ENCODE peak calls at places on chromosomes 2 and 18, in four cellular contexts. G is heart right ventricle, O is brain microvascular endothelial cell, W is Calu3. E is an unnamed sample.
A peak's percentile ranks its signal among the peaks of the same experiment; 100 is the strongest.

GRCh38 chr2:207813942-207814341 is 44.2 kb upstream of the FZD5 start:
- DNase-seq in O (no peak), W (peak; percentile 41), G (no peak), E (no peak)

GRCh38 chr2:236600892-236601291 is 31.3 kb downstream of the ACKR3 start:
- DNase-seq in G (no peak), O (no peak), W (no peak), E (no peak)

GRCh38 chr2:191866675-191867506 is 20.0 kb upstream of the CAVIN2 start:
- DNase-seq in G (no peak), W (peak; percentile 24), O (peak; percentile 80), E (no peak)

GRCh38 chr2:96240341-96241038 is 25.3 kb downstream of the TMEM127 start:
- DNase-seq in O (no peak), W (no peak), G (no peak), E (no peak)

GRCh38 chr18:22983175-22983574 is 50.0 kb downstream of the RBBP8 start:
- DNase-seq in W (no peak), O (no peak), G (no peak), E (peak; percentile 18)

GRCh38 chr2:116510117-116510671 is 1304.3 kb upstream of the DDX18 start:
- DNase-seq in W (peak; percentile 4), G (no peak), O (no peak), E (peak; percentile 2)

GRCh38 chr18:46148810-46149209 is 44.6 kb downstream of the HAUS1 start:
- DNase-seq in O (peak; percentile 67), G (no peak), W (peak; percentile 67), E (peak; percentile 54)

GRCh38 chr18:37582306-37582705 is 16.7 kb upstream of the CELF4 start:
- DNase-seq in O (no peak), W (no peak), G (no peak), E (no peak)

GRCh38 chr2:69499966-69500365 is 62.7 kb upstream of the NFU1 start:
- DNase-seq in O (no peak), G (no peak), W (no peak), E (no peak)

GRCh38 chr2:201362396-201362795 is 5.3 kb upstream of the FLACC1 start:
- DNase-seq in O (peak; percentile 19), G (no peak), W (no peak), E (no peak)

GRCh38 chr2:138485019-138485418 is 16.6 kb upstream of the SPOPL start:
- DNase-seq in G (no peak), W (no peak), O (no peak), E (no peak)

GRCh38 chr2:223865124-223865523 is 27.7 kb upstream of the AP1S3 start:
- DNase-seq in O (no peak), W (no peak), G (no peak), E (no peak)

GRCh38 chr18:12458761-12459160 is 51.0 kb downstream of the PRELID3A start:
- DNase-seq in O (no peak), G (no peak), W (no peak), E (no peak)

GRCh38 chr2:229725716-229726346 is 11.5 kb upstream of the DNER start:
- DNase-seq in G (no peak), O (peak; percentile 94), W (peak; percentile 19), E (no peak)

GRCh38 chr2:169485650-169486138 is 6.4 kb downstream of the BBS5 start:
- DNase-seq in G (no peak), W (no peak), O (no peak), E (no peak)

GRCh38 chr2:172148246-172148645 is 45.5 kb upstream of the DLX2 start:
- DNase-seq in W (no peak), G (no peak), O (no peak), E (no peak)

GRCh38 chr2:186570587-186570986 is 19.3 kb upstream of the ITGAV start:
- DNase-seq in O (peak; percentile 64), G (no peak), W (peak; percentile 54), E (no peak)

GRCh38 chr2:95023222-95023597 is 2.3 kb upstream of the MAL start:
- DNase-seq in G (no peak), W (peak; percentile 45), O (no peak), E (peak; percentile 71)

GRCh38 chr2:63257473-63257872 is 206.8 kb downstream of the OTX1 start:
- DNase-seq in W (no peak), O (no peak), G (no peak), E (peak; percentile 20)

GRCh38 chr2:146734042-146734715 is 1110.7 kb upstream of the ACVR2A start:
- DNase-seq in W (peak; percentile 16), O (peak; percentile 47), G (no peak), E (peak; percentile 7)

GRCh38 chr2:162073776-162074578 is at the start of gene DPP4:
- DNase-seq in G (peak; percentile 38), O (no peak), W (peak; percentile 71), E (peak; percentile 88)

GRCh38 chr2:162074937-162075688 is 1.1 kb upstream of the DPP4 start:
- DNase-seq in W (no peak), O (no peak), G (no peak), E (no peak)

GRCh38 chr2:162075689-162076132 is 1.7 kb upstream of the DPP4 start:
- DNase-seq in W (no peak), O (no peak), G (no peak), E (no peak)

GRCh38 chr2:162072976-162073775 is 839 bp downstream of the DPP4 start:
- DNase-seq in W (peak; percentile 13), G (no peak), O (no peak), E (peak; percentile 27)

DNA sequence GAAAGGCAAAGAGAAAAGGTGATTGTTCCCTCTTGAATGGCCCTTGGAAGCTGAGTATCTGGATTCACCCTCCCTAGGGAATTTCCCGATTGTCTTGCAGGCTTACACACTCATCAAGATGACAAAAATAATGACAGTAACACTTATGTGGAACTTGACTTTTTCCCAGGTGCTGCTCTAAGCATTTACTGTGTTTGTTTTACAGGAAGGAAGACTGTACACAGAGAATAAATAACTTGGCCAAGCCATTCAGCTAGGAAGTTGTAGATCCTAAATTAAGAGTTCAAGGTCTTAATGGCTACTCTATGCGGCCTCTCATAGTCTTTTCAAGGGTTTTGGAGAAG is 536 bp upstream of the DPP4 start:
- DNase-seq in W (no peak), O (no peak), G (no peak), E (no peak)
- TF ChIP-seq CTCF in W (no peak), O (no peak), G (no peak), E (no peak)

GRCh38 chr2:100610381-100610831 is 47.6 kb downstream of the PDCL3 start:
- DNase-seq in O (peak; percentile 75), W (peak; percentile 86), G (peak; percentile 66), E (peak; percentile 59)
- TF ChIP-seq CTCF in O (peak; percentile 86), W (peak; percentile 74), G (peak; percentile 63), E (no peak)

DNA sequence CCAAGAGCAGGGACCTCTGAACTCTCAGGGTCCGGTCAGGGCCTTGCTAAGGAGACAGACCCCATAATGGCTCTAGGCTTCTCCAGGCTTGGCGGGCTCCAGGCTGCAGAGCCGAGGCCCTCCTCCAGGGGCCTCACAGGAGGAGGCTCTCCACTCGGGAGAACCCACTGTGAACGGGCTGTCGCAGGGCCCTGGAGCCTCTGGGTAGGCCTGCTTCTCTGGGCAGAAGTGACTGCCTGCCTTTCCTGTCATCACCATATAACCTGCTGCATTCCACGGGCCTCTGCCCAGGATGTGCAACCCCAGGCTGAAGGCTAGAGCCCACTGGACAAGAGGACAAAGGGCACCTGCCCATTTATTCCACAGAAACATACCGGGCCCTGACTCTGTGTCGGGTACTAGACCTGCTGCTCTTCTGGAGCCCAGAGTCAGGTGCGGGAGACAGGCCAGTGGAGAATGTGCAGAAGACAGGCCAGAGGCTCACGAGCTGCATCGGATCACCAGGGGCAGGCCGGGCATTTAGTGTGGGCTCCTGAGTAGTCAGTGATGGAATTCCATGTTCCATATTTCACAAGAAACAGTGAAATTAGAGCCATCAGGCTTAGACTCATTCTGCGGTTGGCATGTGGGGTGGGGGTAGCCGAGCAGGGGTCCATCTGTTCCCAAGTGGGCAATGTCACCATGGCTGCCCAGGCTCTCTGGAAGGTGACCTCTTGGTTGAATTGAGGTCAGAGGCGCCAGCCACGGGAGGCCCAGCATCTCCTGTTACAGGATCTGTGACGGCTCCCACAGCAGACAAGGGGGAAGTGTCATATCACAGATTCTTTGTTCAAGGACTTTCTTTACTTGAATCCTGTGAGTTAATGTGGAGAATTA is 220.8 kb downstream of the SH3RF3 start:
- DNase-seq in W (no peak), G (no peak), O (no peak), E (no peak)
- TF ChIP-seq CTCF in W (no peak), G (no peak), O (peak; percentile 38), E (no peak)

GRCh38 chr2:212245868-212246267 is 292.7 kb downstream of the ERBB4 start:
- DNase-seq in W (no peak), O (no peak), G (no peak), E (no peak)
- TF ChIP-seq CTCF in W (no peak), O (no peak), G (no peak), E (no peak)

GRCh38 chr2:213627054-213627710 is 342.9 kb downstream of the SPAG16 start:
- DNase-seq in W (peak; percentile 21), O (no peak), G (no peak), E (peak; percentile 20)
- TF ChIP-seq CTCF in W (peak; percentile 38), O (no peak), G (no peak), E (no peak)

GRCh38 chr2:127064642-127065250 is 42.2 kb downstream of the BIN1 start:
- DNase-seq in W (peak; percentile 96), O (peak; percentile 93), G (peak; percentile 87), E (peak; percentile 91)
- TF ChIP-seq CTCF in W (no peak), O (peak; percentile 57), G (no peak), E (no peak)

GRCh38 chr2:219297766-219298456 is 11.3 kb downstream of the PTPRN start:
- DNase-seq in G (no peak), W (no peak), O (no peak), E (no peak)
- TF ChIP-seq CTCF in G (no peak), W (no peak), O (peak; percentile 53), E (no peak)

GRCh38 chr2:56286936-56287335 is 103.1 kb downstream of the CCDC85A start:
- DNase-seq in O (no peak), W (no peak), G (no peak), E (no peak)

GRCh38 chr2:56291711-56292110 is 107.9 kb downstream of the CCDC85A start:
- DNase-seq in G (no peak), W (no peak), O (no peak), E (no peak)

GRCh38 chr2:56287508-56287907 is 103.7 kb downstream of the CCDC85A start:
- DNase-seq in W (no peak), O (no peak), G (no peak), E (no peak)

GRCh38 chr2:56287974-56288373 is 104.2 kb downstream of the CCDC85A start:
- DNase-seq in W (no peak), O (no peak), G (no peak), E (no peak)

DNA sequence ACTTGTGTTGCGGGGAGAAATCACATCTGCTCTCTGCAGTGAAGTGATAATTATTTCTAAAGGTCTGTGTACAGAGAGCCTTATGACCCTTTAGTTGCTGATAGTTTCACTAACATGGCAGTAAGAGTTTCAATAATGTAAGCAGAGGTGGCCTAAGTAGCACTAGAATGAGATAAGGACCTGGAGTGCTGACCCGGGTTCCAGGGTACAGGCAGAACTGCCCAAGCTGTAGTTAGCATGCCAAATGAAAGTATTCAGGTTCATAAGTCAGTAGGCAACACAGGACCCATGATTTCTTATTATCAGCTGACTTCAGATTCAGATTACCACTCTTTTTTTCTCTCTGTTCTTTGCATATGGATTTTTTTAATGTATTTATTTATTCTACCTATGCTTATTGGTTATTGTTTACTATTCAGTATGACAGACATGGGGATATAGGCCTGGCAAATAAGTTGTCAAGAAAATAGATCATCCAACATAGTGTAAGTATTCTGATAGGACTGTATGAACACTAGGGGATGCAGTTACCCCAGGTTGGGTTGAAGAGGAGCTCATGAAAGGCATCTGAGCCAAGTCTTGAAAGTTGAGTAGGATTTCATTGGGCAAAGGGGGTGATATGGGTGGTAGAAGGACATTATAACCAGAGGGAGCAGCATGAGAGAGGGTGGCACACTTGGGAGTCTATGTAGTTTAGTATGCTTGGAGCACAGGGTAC is 105.2 kb downstream of the CCDC85A start:
- DNase-seq in G (no peak), W (no peak), O (no peak), E (no peak)
- TF ChIP-seq CTCF in G (peak; percentile 24), W (no peak), O (no peak), E (no peak)